ENCODE peak calls at places on chromosomes 16 and 17, in seven cellular contexts. D, H, G, Y, S, K and R are unnamed samples.

GRCh38 chr16:10080031-10080772 is 102.0 kb downstream of the GRIN2A start:
- DNase-seq in D (no peak), H (no peak), G (peak; percentile 93), Y (no peak), S (peak; percentile 66), K (peak; percentile 28), R (no peak)

GRCh38 chr17:36463916-36464764 is 22.3 kb upstream of the ZNHIT3 start:
- DNase-seq in D (peak; percentile 67), H (no peak), G (peak; percentile 89), Y (peak; percentile 89), S (peak; percentile 100), K (peak; percentile 60), R (peak; percentile 24)

GRCh38 chr17:40415390-40415789 is 2.3 kb downstream of the TOP2A start:
- DNase-seq in D (peak; percentile 59), H (peak; percentile 8), G (peak; percentile 33), Y (no peak), S (no peak), K (no peak), R (no peak)

GRCh38 chr16:58488531-58488930 is 11.4 kb upstream of the NDRG4 start:
- DNase-seq in D (no peak), H (no peak), G (no peak), Y (no peak), S (peak; percentile 49), K (no peak), R (no peak)

GRCh38 chr17:41500131-41500911 is 5.1 kb downstream of the KRT13 start:
- DNase-seq in D (peak; percentile 76), H (no peak), G (peak; percentile 85), Y (no peak), S (peak; percentile 67), K (no peak), R (no peak)

GRCh38 chr16:85279874-85280545 is 167.7 kb upstream of the CIBAR2 start:
- DNase-seq in D (no peak), H (no peak), G (no peak), Y (no peak), S (no peak), K (no peak), R (no peak)

GRCh38 chr16:86864586-86864985 is 286.2 kb downstream of the FOXL1 start:
- DNase-seq in D (no peak), H (no peak), G (no peak), Y (no peak), S (no peak), K (no peak), R (no peak)

GRCh38 chr17:17229416-17230098 is 7.4 kb downstream of the FLCN start:
- DNase-seq in D (no peak), H (no peak), G (no peak), Y (no peak), S (no peak), K (no peak), R (no peak)

GRCh38 chr17:56172517-56172982 is 19.3 kb downstream of the ANKFN1 start:
- DNase-seq in D (no peak), H (no peak), G (no peak), Y (no peak), S (peak; percentile 80), K (no peak), R (no peak)

GRCh38 chr17:83194189-83194565 is 114.8 kb downstream of the METRNL start:
- DNase-seq in D (no peak), H (no peak), G (no peak), Y (peak; percentile 32), S (no peak), K (no peak), R (no peak)

GRCh38 chr17:83196088-83196765 is 116.8 kb downstream of the METRNL start:
- DNase-seq in D (peak; percentile 30), H (no peak), G (no peak), Y (peak; percentile 27), S (no peak), K (no peak), R (no peak)

GRCh38 chr17:83193336-83194188 is 114.2 kb downstream of the METRNL start:
- DNase-seq in D (no peak), H (no peak), G (peak; percentile 72), Y (no peak), S (no peak), K (no peak), R (peak; percentile 9)

GRCh38 chr17:83195330-83196087 is 116.1 kb downstream of the METRNL start:
- DNase-seq in D (no peak), H (no peak), G (no peak), Y (peak; percentile 79), S (no peak), K (no peak), R (no peak)

DNA sequence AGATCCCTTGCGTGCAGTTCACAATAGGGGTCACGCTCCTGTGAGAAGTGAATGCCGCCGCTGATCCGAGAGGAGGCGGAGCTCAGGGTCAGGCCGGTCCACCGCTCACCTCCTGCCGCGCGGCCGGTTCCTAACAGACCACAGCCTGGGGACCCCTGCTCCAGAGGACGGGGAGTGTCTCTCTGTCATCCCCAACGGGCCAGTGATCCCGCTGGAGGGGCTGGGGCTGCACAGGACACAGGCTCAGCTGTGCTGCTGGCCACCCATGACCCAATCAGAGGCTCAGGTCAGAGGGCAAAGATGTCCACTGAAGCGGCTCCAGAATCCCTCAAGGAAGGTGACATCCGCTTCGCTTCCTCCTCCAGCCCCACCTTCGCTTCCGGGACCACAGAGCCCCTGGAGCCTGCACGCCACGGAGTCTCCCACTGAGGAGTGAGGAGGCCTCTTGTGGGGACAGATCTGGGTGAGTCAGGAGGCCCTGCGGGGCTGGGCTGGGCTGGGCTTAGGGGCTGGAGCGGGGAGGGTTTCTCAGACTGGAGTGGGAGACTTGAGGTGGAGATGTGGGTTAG is 115.4 kb downstream of the METRNL start:
- DNase-seq in D (no peak), H (no peak), G (no peak), Y (peak; percentile 72), S (no peak), K (no peak), R (no peak)
- H3K9me3 ChIP-seq in D (no peaks in the 10 kb centered on the region), H (peaks cover 20% of the 10 kb centered on the region), G (no peaks in the 10 kb centered on the region), Y (no peaks in the 10 kb centered on the region), S (no peaks in the 10 kb centered on the region), K (no peaks in the 10 kb centered on the region), R (no peaks in the 10 kb centered on the region)

GRCh38 chr16:48591976-48592375 is 18.0 kb downstream of the N4BP1 start:
- DNase-seq in D (no peak), H (no peak), G (no peak), Y (no peak), S (no peak), K (no peak), R (no peak)
- H3K9me3 ChIP-seq in D (peaks cover 13% of the 10 kb centered on the region), H (peaks cover 22% of the 10 kb centered on the region), G (peaks cover 25% of the 10 kb centered on the region), Y (peaks cover 18% of the 10 kb centered on the region), S (peaks cover 93% of the 10 kb centered on the region), K (peaks cover 10% of the 10 kb centered on the region), R (no peaks in the 10 kb centered on the region)

GRCh38 chr16:35753559-35754390 is 2294.4 kb downstream of the TP53TG3F start:
- DNase-seq in D (no peak), H (no peak), G (no peak), Y (peak; percentile 23), S (no peak), K (no peak), R (no peak)
- H3K9me3 ChIP-seq in D (peaks cover 50% of the 10 kb centered on the region), H (peaks cover 64% of the 10 kb centered on the region), G (peaks cover 33% of the 10 kb centered on the region), Y (peaks cover 63% of the 10 kb centered on the region), S (peaks cover 46% of the 10 kb centered on the region), K (no peaks in the 10 kb centered on the region), R (no peaks in the 10 kb centered on the region)

GRCh38 chr16:35310999-35311398 is 1851.6 kb downstream of the TP53TG3F start:
- DNase-seq in D (no peak), H (no peak), G (no peak), Y (peak; percentile 1), S (no peak), K (no peak), R (no peak)

GRCh38 chr16:35302859-35303258 is 1843.4 kb downstream of the TP53TG3F start:
- DNase-seq in D (no peak), H (no peak), G (no peak), Y (no peak), S (no peak), K (no peak), R (no peak)

GRCh38 chr16:35306915-35307314 is 1847.5 kb downstream of the TP53TG3F start:
- DNase-seq in D (no peak), H (no peak), G (peak; percentile 54), Y (no peak), S (no peak), K (no peak), R (no peak)

GRCh38 chr16:35308674-35309073 is 1849.3 kb downstream of the TP53TG3F start:
- DNase-seq in D (no peak), H (no peak), G (peak; percentile 38), Y (no peak), S (no peak), K (peak; percentile 85), R (no peak)

DNA sequence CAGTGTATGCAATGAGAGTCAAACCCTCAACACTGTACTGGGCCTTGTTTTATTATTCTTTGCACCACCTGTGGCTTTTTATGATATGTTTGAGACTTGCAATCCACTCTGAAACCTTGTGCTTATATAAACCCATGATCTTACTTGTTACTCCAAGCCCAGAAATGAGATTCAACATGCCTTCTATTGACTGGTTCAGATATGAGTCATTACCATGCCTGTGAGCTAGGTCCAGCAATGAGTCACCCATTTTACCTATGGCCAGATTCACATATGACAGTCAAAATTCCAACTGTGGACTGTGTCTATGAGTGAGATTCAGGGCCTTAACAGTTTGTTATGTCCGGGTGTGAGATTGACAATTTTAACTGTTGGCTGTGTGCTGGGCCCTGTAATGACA is 1846.1 kb downstream of the TP53TG3F start:
- DNase-seq in D (no peak), H (no peak), G (peak; percentile 85), Y (no peak), S (no peak), K (peak; percentile 97), R (no peak)
- H3K9me3 ChIP-seq in D (peaks cover 25% of the 10 kb centered on the region), H (peaks cover 17% of the 10 kb centered on the region), G (no peaks in the 10 kb centered on the region), Y (peaks cover 3% of the 10 kb centered on the region), S (peaks cover 96% of the 10 kb centered on the region), K (no peaks in the 10 kb centered on the region), R (peaks cover 5% of the 10 kb centered on the region)

DNA sequence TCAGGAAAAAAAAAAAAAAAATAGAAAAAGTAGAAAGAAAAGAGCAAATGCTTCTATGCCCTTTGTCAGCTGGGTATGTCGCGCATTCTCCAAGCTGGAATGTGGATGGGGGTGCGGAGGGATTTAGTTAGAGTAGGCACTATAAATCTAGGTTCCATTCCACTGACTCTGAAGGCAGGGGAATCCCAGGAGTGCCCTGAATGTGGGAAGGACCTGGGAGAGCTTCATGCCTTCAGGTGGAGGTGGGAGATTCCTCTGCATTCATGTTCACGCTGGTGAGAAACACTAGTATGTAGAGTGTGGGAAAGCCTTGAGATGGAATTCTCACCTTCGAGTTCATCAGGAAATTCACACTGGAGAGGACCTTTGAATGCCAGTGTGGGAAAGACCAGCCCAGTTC is 12.4 kb downstream of the ZNF232 start:
- DNase-seq in D (no peak), H (no peak), G (no peak), Y (no peak), S (peak; percentile 81), K (no peak), R (no peak)
- H3K9me3 ChIP-seq in D (peaks cover 66% of the 10 kb centered on the region), H (peaks cover 72% of the 10 kb centered on the region), G (peaks cover 33% of the 10 kb centered on the region), Y (peaks cover 36% of the 10 kb centered on the region), S (peaks cover 38% of the 10 kb centered on the region), K (peaks cover 23% of the 10 kb centered on the region), R (peaks cover 18% of the 10 kb centered on the region)

GRCh38 chr16:3305109-3306068 is at the start of the genes TIGD7 and ZNF75A:
- DNase-seq in D (peak; percentile 88), H (peak; percentile 66), G (peak; percentile 87), Y (peak; percentile 94), S (peak; percentile 95), K (peak; percentile 21), R (peak; percentile 66)
- H3K9me3 ChIP-seq in D (peaks cover 47% of the 10 kb centered on the region), H (peaks cover 72% of the 10 kb centered on the region), G (peaks cover 45% of the 10 kb centered on the region), Y (peaks cover 79% of the 10 kb centered on the region), S (peaks cover 78% of the 10 kb centered on the region), K (peaks cover 13% of the 10 kb centered on the region), R (peaks cover 16% of the 10 kb centered on the region)

DNA sequence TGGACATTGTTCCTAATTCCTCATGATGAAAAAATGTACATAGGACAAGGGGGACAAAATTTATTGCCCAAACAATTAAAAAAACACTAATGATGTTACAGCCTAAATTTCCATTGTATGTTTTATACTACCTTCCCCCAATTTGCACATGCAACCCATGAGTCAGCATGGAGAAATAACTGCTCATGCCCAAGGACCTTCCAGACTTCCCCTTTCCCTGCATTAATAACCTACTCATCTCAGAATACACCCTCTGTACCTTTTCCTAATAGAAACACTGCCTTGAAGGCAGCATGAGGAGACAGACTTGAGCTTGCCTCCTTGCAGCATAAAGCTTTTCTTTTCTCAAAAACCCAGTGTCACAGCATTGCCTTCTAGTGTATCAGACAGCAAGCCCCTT is 2402.8 kb downstream of the TP53TG3F start:
- DNase-seq in D (no peak), H (no peak), G (no peak), Y (no peak), S (no peak), K (no peak), R (no peak)
- H3K9me3 ChIP-seq in D (peaks cover 9% of the 10 kb centered on the region), H (peaks cover 17% of the 10 kb centered on the region), G (peaks cover 18% of the 10 kb centered on the region), Y (peaks cover 5% of the 10 kb centered on the region), S (peaks cover 71% of the 10 kb centered on the region), K (no peaks in the 10 kb centered on the region), R (no peaks in the 10 kb centered on the region)